ENCODE peak calls at places on chromosomes 4 and X, in eight cellular contexts. O is stimulated activated CD8-positive, alpha-beta memory T cell treated with anti-CD3 and anti-CD28 coated beads, Interleukin-4, amount 100 ng/mL, for 1 hour; X is frontal cortex; I is left cardiac atrium; R is left kidney; Q is lung; N is HT-29; S is IMR-90. E is an unnamed sample.

GRCh38 chr4:29046166-29046565 is 1674.0 kb upstream of the PCDH7 start:
- DNase-seq in O (no peak), X (peak; percentile 7), I (no peak), R (no peak), Q (no peak), N (no peak), S (peak; percentile 92), E (no peak)

GRCh38 chr4:154740462-154740861 is 3.3 kb upstream of the LRAT start:
- DNase-seq in O (no peak), X (no peak), I (no peak), R (peak; percentile 25), Q (no peak), N (no peak), S (no peak), E (peak; percentile 1)

GRCh38 chr4:26360864-26361263 is 40.0 kb downstream of the RBPJ start:
- DNase-seq in O (no peak), X (no peak), I (no peak), R (no peak), Q (no peak), N (no peak), S (no peak), E (peak; percentile 12)

GRCh38 chr4:24598025-24598424 is 13.7 kb upstream of the DHX15 start:
- DNase-seq in O (no peak), X (no peak), I (no peak), R (peak; percentile 80), Q (peak; percentile 74), N (peak; percentile 99), S (peak; percentile 12), E (peak; percentile 98)

GRCh38 chrX:9336501-9336900 is 128.4 kb upstream of the TBL1X start:
- DNase-seq in O (no peak), X (no peak), I (no peak), R (no peak), Q (no peak), N (no peak), S (no peak), E (no peak)

GRCh38 chrX:119518371-119518770 is 46.8 kb downstream of the STEEP1 start:
- DNase-seq in O (no peak), X (no peak), I (no peak), R (no peak), Q (no peak), N (no peak), S (no peak), E (no peak)

GRCh38 chr4:111957992-111958391 is 187.3 kb upstream of the FAM241A start:
- DNase-seq in O (no peak), X (no peak), I (no peak), R (no peak), Q (no peak), N (peak; percentile 46), S (no peak), E (peak; percentile 7)

GRCh38 chr4:100935090-100935489 is 412.2 kb downstream of the PPP3CA start:
- DNase-seq in O (no peak), X (no peak), I (no peak), R (no peak), Q (no peak), N (peak; percentile 63), S (peak; percentile 2), E (peak; percentile 59)

GRCh38 chr4:139208404-139208945 is 31.5 kb upstream of the ELF2 start:
- DNase-seq in O (no peak), X (no peak), I (no peak), R (no peak), Q (no peak), N (no peak), S (peak; percentile 91), E (peak; percentile 36)

GRCh38 chr4:184250795-184251679 is 33.4 kb upstream of the ENPP6 start:
- DNase-seq in O (no peak), X (no peak), I (no peak), R (peak; percentile 83), Q (no peak), N (peak; percentile 51), S (peak; percentile 60), E (peak; percentile 82)

GRCh38 chrX:15686818-15687685 is 22.4 kb upstream of the CLTRN start:
- DNase-seq in O (peak; percentile 33), X (peak; percentile 23), I (peak; percentile 46), R (peak; percentile 69), Q (peak; percentile 64), N (peak; percentile 73), S (peak; percentile 61), E (peak; percentile 77)

GRCh38 chrX:132692066-132692465 is 203.2 kb upstream of the MBNL3 start:
- DNase-seq in O (no peak), X (no peak), I (peak; percentile 30), R (no peak), Q (no peak), N (no peak), S (no peak), E (no peak)

GRCh38 chr4:82842593-82842992 is 44.0 kb upstream of the SCD5 start:
- DNase-seq in O (no peak), X (no peak), I (no peak), R (peak; percentile 12), Q (no peak), N (peak; percentile 25), S (peak; percentile 28), E (peak; percentile 5)

GRCh38 chr4:3655485-3656429 is 110.4 kb upstream of the ADRA2C start:
- DNase-seq in O (no peak), X (no peak), I (no peak), R (peak; percentile 95), Q (no peak), N (no peak), S (no peak), E (no peak)

GRCh38 chr4:102139932-102140331 is 205.3 kb downstream of the SLC39A8 start:
- DNase-seq in O (no peak), X (no peak), I (no peak), R (no peak), Q (no peak), N (no peak), S (no peak), E (peak; percentile 20)

GRCh38 chrX:149877636-149878035 is 3.3 kb upstream of the MAGEA8 start:
- DNase-seq in O (no peak), X (no peak), I (no peak), R (no peak), Q (no peak), N (no peak), S (no peak), E (peak; percentile 47)

GRCh38 chrX:19628006-19628575 is 112.8 kb upstream of the MAP3K15 start:
- DNase-seq in O (no peak), X (no peak), I (no peak), R (peak; percentile 4), Q (no peak), N (no peak), S (peak; percentile 6), E (no peak)

GRCh38 chr4:52799813-52800212 is 48.6 kb upstream of the ERVMER34-1 start:
- DNase-seq in O (no peak), X (no peak), I (no peak), R (no peak), Q (no peak), N (peak; percentile 25), S (no peak), E (no peak)

GRCh38 chr4:139171878-139172691 is 4.9 kb downstream of the ELF2 start:
- DNase-seq in O (no peak), X (no peak), I (no peak), R (peak; percentile 18), Q (no peak), N (no peak), S (peak; percentile 55), E (peak; percentile 15)